ENCODE peak calls at places on chromosomes 2 and 18, in seven cellular contexts. M is upper lobe of right lung, D is neural progenitor cell, W is KBM-7, Q is AG09319, B is nephron progenitor cell, X is T-helper 9 cell. U is an unnamed sample.
A peak's percentile ranks its signal among the peaks of the same experiment; 100 is the strongest.

GRCh38 chr2:53091183-53091582 is 676.4 kb upstream of the CHAC2 start:
- DNase-seq in M (no peak), D (no peak), W (no peak), Q (no peak), B (no peak), X (no peak), U (no peak)

GRCh38 chr2:145404690-145405089 is 884.8 kb upstream of the ZEB2 start:
- DNase-seq in M (no peak), D (no peak), W (no peak), Q (no peak), B (no peak), X (no peak), U (no peak)

GRCh38 chr2:62999905-63000304 is 50.7 kb upstream of the OTX1 start:
- DNase-seq in M (no peak), D (no peak), W (no peak), Q (peak; percentile 11), B (no peak), X (no peak), U (no peak)

GRCh38 chr2:30373881-30374302 is 73.2 kb upstream of the LCLAT1 start:
- DNase-seq in M (no peak), D (no peak), W (no peak), Q (no peak), B (no peak), X (no peak), U (no peak)

GRCh38 chr2:74250189-74250631 is 51.8 kb downstream of the MTHFD2 start:
- DNase-seq in M (peak; percentile 71), D (peak; percentile 71), W (peak; percentile 51), Q (no peak), B (peak; percentile 58), X (peak; percentile 50), U (peak; percentile 46)

GRCh38 chr2:181153886-181154285 is 173.5 kb downstream of the UBE2E3 start:
- DNase-seq in M (no peak), D (no peak), W (no peak), Q (no peak), B (no peak), X (no peak), U (no peak)

GRCh38 chr18:78607221-78607620 is 372.4 kb upstream of the SALL3 start:
- DNase-seq in M (no peak), D (no peak), W (no peak), Q (no peak), B (no peak), X (no peak), U (no peak)

GRCh38 chr2:41668529-41668928 is 379.3 kb upstream of the PKDCC start:
- DNase-seq in M (no peak), D (peak; percentile 47), W (no peak), Q (no peak), B (no peak), X (no peak), U (no peak)

GRCh38 chr18:32317651-32318050 is 127.8 kb downstream of the MEP1B start:
- DNase-seq in M (no peak), D (no peak), W (no peak), Q (no peak), B (no peak), X (no peak), U (no peak)

GRCh38 chr2:99488999-99489757 is 639 bp downstream of the REV1 start:
- DNase-seq in M (peak; percentile 88), D (peak; percentile 84), W (peak; percentile 47), Q (no peak), B (peak; percentile 77), X (peak; percentile 51), U (peak; percentile 45)

GRCh38 chr2:48343571-48344440 is 186.1 kb upstream of the STON1 start:
- DNase-seq in M (no peak), D (no peak), W (peak; percentile 65), Q (no peak), B (no peak), X (no peak), U (no peak)

GRCh38 chr2:5549061-5549601 is 143.1 kb upstream of the SOX11 start:
- DNase-seq in M (no peak), D (peak; percentile 60), W (no peak), Q (no peak), B (peak; percentile 27), X (no peak), U (no peak)

GRCh38 chr18:79469751-79470150 is 74.0 kb downstream of the NFATC1 start:
- DNase-seq in M (no peak), D (no peak), W (no peak), Q (no peak), B (no peak), X (no peak), U (no peak)

GRCh38 chr2:153230977-153231376 is 247.6 kb downstream of the RPRM start:
- DNase-seq in M (no peak), D (no peak), W (no peak), Q (no peak), B (no peak), X (no peak), U (no peak)

GRCh38 chr18:39513187-39513586 is 1947.6 kb upstream of the CELF4 start:
- DNase-seq in M (no peak), D (no peak), W (no peak), Q (no peak), B (no peak), X (no peak), U (no peak)

GRCh38 chr2:208820289-208820688 is 413.7 kb downstream of the PTH2R start:
- DNase-seq in M (no peak), D (peak; percentile 46), W (peak; percentile 4), Q (no peak), B (no peak), X (no peak), U (no peak)

GRCh38 chr18:69557246-69557781 is 156.6 kb downstream of the DOK6 start:
- DNase-seq in M (no peak), D (peak; percentile 74), W (no peak), Q (no peak), B (no peak), X (no peak), U (no peak)

GRCh38 chr2:196331816-196332215 is 160.4 kb upstream of the STK17B start:
- DNase-seq in M (no peak), D (no peak), W (no peak), Q (no peak), B (no peak), X (no peak), U (no peak)

GRCh38 chr2:69305712-69306611 is 81.1 kb downstream of the GFPT1 start:
- DNase-seq in M (peak; percentile 66), D (peak; percentile 50), W (peak; percentile 15), Q (no peak), B (peak; percentile 42), X (no peak), U (peak; percentile 46)

GRCh38 chr2:169230204-169230603 is 132.1 kb downstream of the LRP2 start:
- DNase-seq in M (no peak), D (no peak), W (no peak), Q (no peak), B (no peak), X (no peak), U (no peak)

GRCh38 chr18:36309436-36310391 is 12.2 kb downstream of the FHOD3 start:
- DNase-seq in M (no peak), D (no peak), W (no peak), Q (peak; percentile 98), B (no peak), X (no peak), U (no peak)

GRCh38 chr2:211454684-211455083 is 898.3 kb downstream of the CPS1 start:
- DNase-seq in M (no peak), D (peak; percentile 74), W (no peak), Q (no peak), B (peak; percentile 28), X (no peak), U (no peak)

GRCh38 chr2:12416600-12416999 is 300.1 kb upstream of the TRIB2 start:
- DNase-seq in M (peak; percentile 77), D (peak; percentile 12), W (peak; percentile 12), Q (peak; percentile 52), B (no peak), X (peak; percentile 49), U (peak; percentile 15)